ENCODE peak calls at places on chromosomes 6 and 20, in six cellular contexts. A, L, M, Y, D and B are unnamed samples.

GRCh38 chr6:1346556-1347186 is 34.8 kb downstream of the FOXQ1 start:
- DNase-seq in Y (no peak), L (no peak), A (no peak), D (no peak), M (no peak), B (no peak)

GRCh38 chr6:107819976-107820551 is 4.0 kb downstream of the SCML4 start:
- DNase-seq in M (peak; percentile 5), D (no peak), L (no peak), Y (no peak), A (peak; percentile 61), B (no peak)

GRCh38 chr6:170295519-170296422 is 4.9 kb upstream of the DLL1 start:
- DNase-seq in Y (peak; percentile 23), L (peak; percentile 32), A (peak; percentile 78), M (no peak), D (no peak), B (no peak)

GRCh38 chr20:24977797-24978196 is 14.8 kb downstream of the APMAP start:
- DNase-seq in L (no peak), Y (no peak), M (no peak), D (no peak), A (no peak), B (no peak)

GRCh38 chr20:38338849-38339520 is 7.3 kb upstream of the LBP start:
- DNase-seq in Y (no peak), L (peak; percentile 59), D (no peak), A (no peak), M (peak; percentile 53), B (peak; percentile 14)

GRCh38 chr20:48990467-48990866 is 55.6 kb upstream of the CSE1L start:
- DNase-seq in M (no peak), Y (no peak), L (no peak), D (no peak), A (no peak), B (no peak)

GRCh38 chr20:2394411-2395055 is 13.8 kb downstream of the TGM6 start:
- DNase-seq in L (no peak), A (no peak), D (no peak), Y (no peak), M (no peak), B (no peak)

GRCh38 chr6:138512615-138513014 is 13.3 kb upstream of the NHSL1 start:
- DNase-seq in Y (no peak), D (no peak), L (no peak), A (no peak), M (no peak), B (no peak)

DNA sequence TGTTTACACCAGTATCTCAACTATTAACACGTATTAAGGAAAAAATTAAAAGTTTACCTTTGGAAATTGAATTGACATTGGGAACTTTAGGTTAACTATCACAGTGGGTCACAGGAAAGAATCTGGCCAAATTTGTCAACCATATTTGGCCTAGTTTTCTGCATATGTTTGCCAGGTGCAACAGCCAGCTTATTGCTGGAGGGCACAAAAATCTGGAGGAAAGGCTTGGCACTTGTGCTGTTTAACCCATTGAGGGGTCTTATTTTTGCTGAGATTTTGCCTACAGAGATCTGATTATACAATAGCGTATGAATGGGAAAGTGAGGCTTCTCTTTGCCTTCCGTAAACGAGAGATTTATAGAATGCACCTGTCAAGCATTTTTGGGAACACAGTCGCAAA is 190.4 kb downstream of the PRL start:
- DNase-seq in D (no peak), Y (no peak), A (peak; percentile 21), L (no peak), M (no peak), B (no peak)
- H3K27me3 ChIP-seq in D (no peaks in the 10 kb centered on the region), Y (no peaks in the 10 kb centered on the region), A (no peaks in the 10 kb centered on the region), L (no peaks in the 10 kb centered on the region), M (no peaks in the 10 kb centered on the region), B (no peaks in the 10 kb centered on the region)

DNA sequence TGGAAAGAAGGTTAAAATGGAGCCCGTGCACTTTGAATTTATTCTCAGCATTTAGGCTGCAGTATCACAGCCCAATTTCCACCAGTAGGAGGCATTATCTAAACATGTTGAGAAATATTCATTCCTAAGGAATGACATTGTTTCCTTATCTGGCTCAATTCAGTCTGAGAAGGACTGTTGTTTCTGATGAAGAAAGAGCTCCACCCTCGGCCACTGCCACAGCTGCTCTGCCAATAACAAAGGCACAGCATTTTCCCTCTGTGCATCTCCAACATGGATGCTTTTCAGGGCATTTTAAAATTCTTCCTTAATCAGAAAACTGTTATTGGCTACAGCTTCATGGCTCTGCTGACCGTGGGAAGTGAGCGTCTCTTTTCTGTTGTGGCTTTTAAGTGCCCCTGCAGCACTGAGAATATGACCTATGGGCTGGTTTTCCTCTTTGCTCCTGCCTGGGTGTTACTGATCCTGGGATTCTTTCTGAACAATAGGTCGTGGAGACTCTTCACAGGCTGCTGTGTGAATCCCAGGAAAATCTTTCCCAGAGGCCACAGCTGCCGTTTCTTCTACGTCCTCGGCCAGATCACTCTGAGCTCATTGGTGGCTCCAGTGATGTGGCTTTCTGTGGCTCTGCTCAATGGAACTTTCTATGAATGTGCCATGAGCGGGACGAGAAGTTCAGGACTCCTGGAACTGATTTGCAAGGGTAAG is at the start of gene CALHM5:
- DNase-seq in M (peak; percentile 94), Y (peak; percentile 42), D (peak; percentile 31), A (no peak), L (peak; percentile 83), B (peak; percentile 93)
- H3K4me3 ChIP-seq in M (no peak within 1 kb of the TSS), Y (peak within 1 kb of the TSS; percentile 47), D (peak within 1 kb of the TSS; percentile 32), A (peak within 1 kb of the TSS; percentile 53), L (no peak within 1 kb of the TSS), B (peak within 1 kb of the TSS; percentile 58)

GRCh38 chr6:66421570-66421969 is 714.5 kb upstream of the EYS start:
- DNase-seq in A (no peak), L (peak; percentile 29), M (peak; percentile 0), Y (no peak), D (no peak), B (no peak)
- TF ChIP-seq CTCF in A (peak; percentile 29), L (peak; percentile 62), M (peak; percentile 11), Y (no peak), D (no peak), B (peak; percentile 66)

DNA sequence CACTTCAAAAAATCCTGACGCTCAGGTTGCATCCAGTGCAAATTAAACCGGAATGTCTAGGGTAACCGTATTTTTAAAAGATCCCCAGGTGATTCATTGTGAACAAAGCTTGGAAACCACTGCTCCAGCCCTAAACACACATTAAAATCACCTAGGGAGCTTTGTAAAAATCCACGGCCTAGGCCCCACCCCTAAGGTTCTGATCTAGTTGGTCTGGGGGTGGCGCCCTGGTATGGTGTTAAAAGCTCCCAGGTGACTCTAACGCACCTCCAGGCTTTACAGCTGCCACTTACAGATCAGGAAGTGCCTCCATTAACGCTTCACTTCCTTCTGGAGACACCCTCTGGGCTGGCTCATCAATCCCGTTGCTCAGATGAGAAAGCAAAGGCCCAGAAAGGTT is 92.2 kb downstream of the GRM4 start:
- DNase-seq in A (no peak), L (peak; percentile 69), D (no peak), Y (no peak), M (no peak), B (no peak)
- H3K27me3 ChIP-seq in A (no peaks in the 10 kb centered on the region), L (no peaks in the 10 kb centered on the region), D (peaks cover 2% of the 10 kb centered on the region), Y (peaks cover 69% of the 10 kb centered on the region), M (no peaks in the 10 kb centered on the region), B (peaks cover 6% of the 10 kb centered on the region)

DNA sequence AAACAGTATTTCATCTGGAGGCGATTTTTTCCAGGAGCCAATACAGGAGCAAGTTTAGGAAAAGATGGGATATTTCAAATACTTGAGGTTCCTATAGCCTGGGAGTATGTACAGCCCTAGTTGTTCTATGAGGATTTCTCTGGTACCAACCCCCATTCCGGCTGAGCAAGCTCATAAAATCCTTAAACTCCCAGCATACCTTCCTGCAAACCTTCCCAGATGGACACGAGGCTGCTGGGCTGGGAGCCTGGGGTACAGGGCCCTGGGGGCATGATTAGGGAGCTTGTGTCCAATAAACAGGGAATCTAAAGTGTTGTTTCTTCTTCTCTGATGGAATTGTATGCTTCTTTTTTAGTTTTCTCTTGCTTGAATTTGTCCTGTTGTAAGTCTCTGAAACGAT is 1.5 kb downstream of the PRRC2A start:
- DNase-seq in M (no peak), A (peak; percentile 33), L (peak; percentile 53), D (no peak), Y (no peak), B (no peak)
- H3K4me3 ChIP-seq in M (peak overlapping the region; percentile 76), A (peak overlapping the region; percentile 98), L (peak overlapping the region; percentile 99), D (no peak overlapping the region), Y (peak overlapping the region; percentile 93), B (peak overlapping the region; percentile 94)

GRCh38 chr6:44472250-44472945 is 84.9 kb downstream of the CDC5L start:
- DNase-seq in M (no peak), D (no peak), L (no peak), Y (no peak), A (no peak), B (no peak)

GRCh38 chr6:44468835-44469234 is 81.3 kb downstream of the CDC5L start:
- DNase-seq in M (no peak), L (no peak), A (no peak), Y (no peak), D (no peak), B (no peak)

GRCh38 chr6:44471271-44471981 is 83.9 kb downstream of the CDC5L start:
- DNase-seq in Y (no peak), M (no peak), L (no peak), D (no peak), A (no peak), B (no peak)

GRCh38 chr6:44470746-44471145 is 83.2 kb downstream of the CDC5L start:
- DNase-seq in M (no peak), A (no peak), Y (no peak), D (no peak), L (no peak), B (no peak)

GRCh38 chr6:44470106-44470446 is 82.6 kb downstream of the CDC5L start:
- DNase-seq in Y (no peak), L (no peak), M (no peak), D (no peak), A (no peak), B (no peak)
- TF ChIP-seq CTCF in Y (peak; percentile 28), L (peak; percentile 27), M (no peak), D (no peak), A (peak; percentile 29), B (no peak)